ENCODE peak calls at places on chromosomes 5 and 9, in ten cellular contexts. C is activated effector memory CD4-positive, alpha-beta T cell treated with Interleukin-2 at 50 U/mL for 16 hours; E is pulmonary artery endothelial cell; S is stimulated activated CD4-positive, alpha-beta T cell treated with anti-CD3 and anti-CD28 coated beads, Interleukin-4, amount 100 ng/mL, for 4 hours; B is effector CD8-positive, alpha-beta T cell; G is NCI-H1436; J is esophagus squamous epithelium; L is endothelial cell; K is A673; P is pons. I is an unnamed sample.

GRCh38 chr5:128927644-128928043 is 37.6 kb upstream of the SLC27A6 start:
- DNase-seq in C (no peak), E (no peak), S (no peak), B (no peak), G (no peak), J (no peak), L (no peak), K (no peak), P (no peak), I (no peak)

GRCh38 chr9:108963459-108964143 is 29.4 kb downstream of the ABITRAM start:
- DNase-seq in C (no peak), E (no peak), S (no peak), B (no peak), G (no peak), J (no peak), L (no peak), K (peak; percentile 18), P (no peak), I (peak; percentile 10)

GRCh38 chr9:92631452-92632211 is 38.3 kb downstream of the IPPK start:
- DNase-seq in C (no peak), E (no peak), S (no peak), B (no peak), G (no peak), J (no peak), L (no peak), K (no peak), P (no peak), I (no peak)

GRCh38 chr9:749712-750111 is 91.8 kb upstream of the DMRT1 start:
- DNase-seq in C (peak; percentile 10), E (no peak), S (no peak), B (no peak), G (no peak), J (no peak), L (no peak), K (no peak), P (no peak), I (no peak)

GRCh38 chr9:136075134-136075841 is 19.8 kb downstream of the NACC2 start:
- DNase-seq in C (no peak), E (no peak), S (no peak), B (no peak), G (no peak), J (no peak), L (no peak), K (no peak), P (no peak), I (no peak)

GRCh38 chr5:14435481-14435880 is 146.1 kb upstream of the OTULINL start:
- DNase-seq in C (no peak), E (no peak), S (no peak), B (no peak), G (no peak), J (no peak), L (no peak), K (no peak), P (no peak), I (no peak)

GRCh38 chr9:130267930-130268329 is 2.4 kb downstream of the HMCN2 start:
- DNase-seq in C (no peak), E (no peak), S (no peak), B (no peak), G (no peak), J (no peak), L (no peak), K (no peak), P (no peak), I (no peak)

GRCh38 chr5:91103353-91104061 is 279.6 kb downstream of the ARRDC3 start:
- DNase-seq in C (no peak), E (no peak), S (no peak), B (no peak), G (no peak), J (no peak), L (no peak), K (no peak), P (no peak), I (no peak)

GRCh38 chr5:101590384-101590783 is 687.3 kb upstream of the ST8SIA4 start:
- DNase-seq in C (no peak), E (no peak), S (no peak), B (no peak), G (no peak), J (no peak), L (no peak), K (peak; percentile 5), P (no peak), I (peak; percentile 29)

GRCh38 chr5:78162253-78162862 is 132.1 kb downstream of the AP3B1 start:
- DNase-seq in C (no peak), E (peak; percentile 5), S (no peak), B (no peak), G (peak; percentile 42), J (no peak), L (peak; percentile 31), K (peak; percentile 49), P (peak; percentile 74), I (peak; percentile 20)

GRCh38 chr5:179342577-179342976 is 2.7 kb downstream of the ADAMTS2 start:
- DNase-seq in C (no peak), E (no peak), S (no peak), B (no peak), G (no peak), J (no peak), L (peak; percentile 47), K (no peak), P (no peak), I (no peak)

GRCh38 chr5:164237531-164237930 is 732.1 kb downstream of the MAT2B start:
- DNase-seq in C (no peak), E (no peak), S (no peak), B (no peak), G (no peak), J (no peak), L (no peak), K (no peak), P (no peak), I (no peak)

GRCh38 chr5:113380299-113381014 is 54.3 kb downstream of the TSSK1B start:
- DNase-seq in C (no peak), E (no peak), S (no peak), B (no peak), G (no peak), J (no peak), L (no peak), K (no peak), P (no peak), I (no peak)

GRCh38 chr5:141245250-141245717 is at the start of gene PCDHB15:
- DNase-seq in C (no peak), E (no peak), S (no peak), B (no peak), G (no peak), J (no peak), L (peak; percentile 28), K (peak; percentile 51), P (peak; percentile 21), I (peak; percentile 20)

GRCh38 chr5:116942622-116943021 is 368.0 kb upstream of the SEMA6A start:
- DNase-seq in C (no peak), E (no peak), S (no peak), B (no peak), G (no peak), J (no peak), L (no peak), K (no peak), P (no peak), I (no peak)

GRCh38 chr9:123544007-123544827 is 188.2 kb downstream of the CRB2 start:
- DNase-seq in C (no peak), E (peak; percentile 7), S (no peak), B (no peak), G (no peak), J (no peak), L (peak; percentile 43), K (peak; percentile 53), P (peak; percentile 48), I (peak; percentile 46)

GRCh38 chr9:27094640-27095039 is 14.4 kb upstream of the TEK start:
- DNase-seq in C (no peak), E (no peak), S (no peak), B (no peak), G (no peak), J (no peak), L (no peak), K (no peak), P (no peak), I (no peak)

GRCh38 chr5:171619744-171620143 is 165.9 kb upstream of the SMIM23 start:
- DNase-seq in C (no peak), E (no peak), S (no peak), B (no peak), G (no peak), J (no peak), L (no peak), K (no peak), P (no peak), I (no peak)

GRCh38 chr5:156414381-156414780 is 87.4 kb downstream of the SGCD start:
- DNase-seq in C (no peak), E (no peak), S (no peak), B (no peak), G (no peak), J (no peak), L (no peak), K (no peak), P (no peak), I (no peak)